ENCODE peak calls at places on chromosomes 1 and 21, in seven cellular contexts. D, Y, H, P, O, T and Q are unnamed samples.

GRCh38 chr1:36366091-36366661 is 19.5 kb downstream of the STK40 start:
- DNase-seq in H (peak; percentile 88), Y (no peak), D (no peak), T (no peak), P (peak; percentile 82), O (peak; percentile 59), Q (no peak)

GRCh38 chr1:9275567-9276034 is 17.1 kb upstream of the SPSB1 start:
- DNase-seq in O (peak; percentile 85), Y (no peak), P (peak; percentile 76), D (no peak), H (no peak), T (peak; percentile 85), Q (no peak)

GRCh38 chr1:161044535-161044907 is 1.3 kb downstream of the USF1 start:
- DNase-seq in O (peak; percentile 34), T (no peak), Y (no peak), D (no peak), P (peak; percentile 39), H (no peak), Q (no peak)

GRCh38 chr1:212962509-212962908 is 12.2 kb downstream of the VASH2 start:
- DNase-seq in Y (no peak), D (no peak), H (no peak), P (no peak), O (no peak), T (no peak), Q (no peak)

GRCh38 chr1:182129398-182129797 is 67.9 kb upstream of the ZNF648 start:
- DNase-seq in P (no peak), T (no peak), Y (no peak), H (no peak), D (no peak), O (no peak), Q (no peak)

GRCh38 chr1:40039245-40039756 is 1.2 kb upstream of the CAP1 start:
- DNase-seq in P (no peak), Y (peak; percentile 76), D (no peak), H (no peak), T (peak; percentile 24), O (peak; percentile 44), Q (no peak)

GRCh38 chr1:46130144-46130543 is 2.3 kb downstream of the PIK3R3 start:
- DNase-seq in P (no peak), D (no peak), O (no peak), T (no peak), H (no peak), Y (no peak), Q (no peak)

GRCh38 chr1:112673589-112674439 is 645 bp upstream of the MOV10 start:
- DNase-seq in O (peak; percentile 79), P (peak; percentile 82), T (no peak), H (peak; percentile 34), Y (no peak), D (no peak), Q (peak; percentile 74)

GRCh38 chr1:117110774-117111173 is 10.8 kb downstream of the TRIM45 start:
- DNase-seq in O (no peak), H (no peak), D (no peak), P (no peak), T (no peak), Y (no peak), Q (no peak)

GRCh38 chr1:53460211-53460634 is 1.0 kb downstream of the DMRTB1 start:
- DNase-seq in P (no peak), Y (no peak), D (no peak), T (no peak), O (no peak), H (no peak), Q (no peak)

GRCh38 chr1:109785446-109786106 is 21.9 kb upstream of the EPS8L3 start:
- DNase-seq in H (no peak), P (no peak), Y (peak; percentile 2), D (no peak), T (no peak), O (no peak), Q (no peak)

GRCh38 chr1:214831956-214832355 is 229.0 kb downstream of the CENPF start:
- DNase-seq in P (no peak), Y (no peak), H (no peak), O (no peak), T (no peak), D (no peak), Q (no peak)

GRCh38 chr1:33660244-33660643 is 187.8 kb downstream of the ZSCAN20 start:
- DNase-seq in O (peak; percentile 15), P (no peak), T (no peak), D (no peak), Y (no peak), H (no peak), Q (no peak)

GRCh38 chr1:30176477-30176876 is 546.9 kb downstream of the MATN1 start:
- DNase-seq in O (no peak), H (no peak), D (no peak), Y (no peak), P (no peak), T (no peak), Q (no peak)

GRCh38 chr1:206896261-206896660 is 982 bp upstream of the IL24 start:
- DNase-seq in T (no peak), Y (no peak), P (no peak), D (no peak), O (peak; percentile 88), H (no peak), Q (no peak)

GRCh38 chr1:161182214-161182613 is 4.9 kb upstream of the B4GALT3 start:
- DNase-seq in D (no peak), P (no peak), H (no peak), T (no peak), Y (no peak), O (peak; percentile 71), Q (no peak)

GRCh38 chr1:46133181-46133658 is 791 bp upstream of the PIK3R3 start:
- DNase-seq in P (no peak), Y (no peak), T (peak; percentile 78), O (no peak), D (peak; percentile 55), H (peak; percentile 76), Q (no peak)

GRCh38 chr1:181141431-181141910 is 53.0 kb downstream of the IER5 start:
- DNase-seq in P (peak; percentile 58), D (no peak), T (no peak), Y (no peak), O (peak; percentile 76), H (no peak), Q (no peak)

GRCh38 chr1:94285026-94285654 is 47.8 kb upstream of the ARHGAP29 start:
- DNase-seq in H (no peak), T (no peak), D (no peak), Y (no peak), P (no peak), O (no peak), Q (no peak)

GRCh38 chr1:68791800-68792199 is 294.9 kb upstream of the DEPDC1 start:
- DNase-seq in O (no peak), P (no peak), Y (no peak), H (no peak), T (no peak), D (no peak), Q (no peak)
- TF ChIP-seq CTCF in O (no peak), P (no peak), Y (no peak), H (no peak), T (no peak), D (no peak), Q (no peak)

DNA sequence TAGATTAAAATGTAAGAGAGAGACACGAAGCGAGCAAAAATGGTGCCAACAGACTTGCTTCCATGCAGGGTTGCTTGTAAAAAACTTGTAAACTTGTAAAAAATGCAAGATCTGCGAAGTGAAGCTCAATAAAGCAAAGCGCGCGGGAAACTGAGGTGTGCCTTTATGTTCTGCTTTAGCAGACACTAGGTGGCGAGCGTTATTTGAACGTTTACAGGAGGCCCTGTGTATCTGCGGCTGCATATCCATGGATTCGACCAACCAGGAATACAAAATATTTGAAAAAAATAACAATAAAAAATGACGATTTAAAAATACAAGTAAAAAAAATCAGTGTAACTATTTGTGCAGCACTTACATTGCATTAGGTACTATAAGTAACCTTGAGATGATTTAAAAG is 1.5 kb downstream of the UBE2G2 start:
- DNase-seq in T (no peak), Y (no peak), D (no peak), H (peak; percentile 62), P (peak; percentile 65), O (peak; percentile 55), Q (no peak)
- TF ChIP-seq CTCF in T (peak; percentile 40), Y (no peak), D (peak; percentile 32), H (peak; percentile 71), P (peak; percentile 57), O (peak; percentile 63), Q (no peak)

GRCh38 chr1:41483960-41484844 is at the start of gene EDN2:
- DNase-seq in O (no peak), H (peak; percentile 39), T (peak; percentile 52), Y (no peak), P (no peak), D (peak; percentile 88), Q (peak; percentile 48)
- TF ChIP-seq CTCF in O (no peak), H (peak; percentile 31), T (peak; percentile 18), Y (peak; percentile 20), P (peak; percentile 25), D (no peak), Q (no peak)

GRCh38 chr1:202577381-202577780 is 132.9 kb downstream of the SYT2 start:
- DNase-seq in Y (no peak), T (no peak), H (no peak), O (peak; percentile 37), D (no peak), P (peak; percentile 53), Q (no peak)

GRCh38 chr1:202578565-202578964 is 131.7 kb downstream of the SYT2 start:
- DNase-seq in T (no peak), P (peak; percentile 47), Y (no peak), O (peak; percentile 85), D (no peak), H (no peak), Q (no peak)

GRCh38 chr1:202578001-202578500 is 132.2 kb downstream of the SYT2 start:
- DNase-seq in O (peak; percentile 56), Y (no peak), D (no peak), H (no peak), T (no peak), P (peak; percentile 69), Q (no peak)

GRCh38 chr1:202579806-202580205 is 130.4 kb downstream of the SYT2 start:
- DNase-seq in O (peak; percentile 92), T (no peak), Y (peak; percentile 59), D (no peak), H (no peak), P (peak; percentile 94), Q (no peak)

GRCh38 chr1:202580604-202581003 is 129.7 kb downstream of the SYT2 start:
- DNase-seq in Y (no peak), D (no peak), H (peak; percentile 63), T (no peak), P (no peak), O (peak; percentile 33), Q (no peak)
- TF ChIP-seq CTCF in Y (no peak), D (no peak), H (no peak), T (no peak), P (no peak), O (no peak), Q (no peak)

GRCh38 chr1:156618853-156619581 is at the start of gene HAPLN2:
- DNase-seq in T (no peak), Y (no peak), O (no peak), P (no peak), D (no peak), H (peak; percentile 64), Q (no peak)
- TF ChIP-seq CTCF in T (peak; percentile 65), Y (no peak), O (peak; percentile 45), P (peak; percentile 57), D (no peak), H (peak; percentile 84), Q (no peak)